ENCODE peak calls at places on chromosomes 6 and 20, in nine cellular contexts. T, O, P, F, G, N, K, D and H are unnamed samples.
A peak's percentile ranks its signal among the peaks of the same experiment; 100 is the strongest.

GRCh38 chr20:16821211-16822089 is 73.3 kb downstream of the OTOR start:
- DNase-seq in F (no peak), O (peak; percentile 30), G (peak; percentile 40), T (peak; percentile 65), P (peak; percentile 41), N (peak; percentile 6), D (no peak), K (no peak), H (peak; percentile 59)

GRCh38 chr6:168035098-168035660 is 37.7 kb downstream of the KIF25 start:
- DNase-seq in F (no peak), T (peak; percentile 69), N (no peak), K (peak; percentile 85), D (no peak), O (peak; percentile 83), P (peak; percentile 72), G (no peak), H (peak; percentile 86)

GRCh38 chr20:40643891-40644290 is 45.1 kb downstream of the MAFB start:
- DNase-seq in T (no peak), G (no peak), F (no peak), K (no peak), P (peak; percentile 53), D (no peak), O (peak; percentile 53), N (no peak), H (no peak)

GRCh38 chr6:52958546-52959255 is 36.4 kb downstream of the GSTA4 start:
- DNase-seq in N (no peak), O (no peak), T (no peak), P (no peak), K (no peak), G (no peak), F (no peak), D (no peak), H (peak; percentile 69)

GRCh38 chr20:54389872-54390271 is 85.5 kb upstream of the DOK5 start:
- DNase-seq in N (no peak), G (no peak), K (no peak), D (no peak), T (no peak), F (no peak), O (peak; percentile 46), P (no peak), H (no peak)

GRCh38 chr6:131602913-131603312 is 25.1 kb downstream of the MED23 start:
- DNase-seq in F (peak; percentile 24), N (no peak), T (peak; percentile 33), D (no peak), P (no peak), G (no peak), O (no peak), K (no peak), H (no peak)

GRCh38 chr6:29647927-29648642 is 8.8 kb upstream of the MOG start:
- DNase-seq in N (no peak), G (no peak), F (no peak), O (no peak), P (no peak), T (peak; percentile 43), D (no peak), K (no peak), H (no peak)

GRCh38 chr6:15536201-15536955 is 126.5 kb downstream of the DTNBP1 start:
- DNase-seq in T (no peak), O (no peak), N (no peak), G (no peak), D (no peak), K (no peak), P (no peak), F (no peak), H (peak; percentile 40)

GRCh38 chr6:21049572-21049971 is 515.3 kb downstream of the CDKAL1 start:
- DNase-seq in N (no peak), G (no peak), P (no peak), T (no peak), D (no peak), K (no peak), O (no peak), F (no peak), H (no peak)

GRCh38 chr6:167659016-167659415 is 167.7 kb upstream of the AFDN start:
- DNase-seq in O (no peak), G (no peak), P (no peak), D (no peak), N (no peak), K (no peak), T (no peak), F (no peak), H (peak; percentile 49)

GRCh38 chr20:62980970-62981369 is 25.8 kb downstream of the BHLHE23 start:
- DNase-seq in K (no peak), G (peak; percentile 96), P (no peak), F (no peak), T (peak; percentile 37), N (peak; percentile 33), O (no peak), D (no peak), H (no peak)

GRCh38 chr6:31098449-31098938 is 13.9 kb downstream of the C6orf15 start:
- DNase-seq in G (no peak), P (no peak), T (no peak), K (no peak), D (no peak), O (no peak), N (no peak), F (no peak), H (no peak)

GRCh38 chr6:124887872-124888580 is 74.2 kb upstream of the RNF217 start:
- DNase-seq in T (no peak), N (no peak), O (no peak), D (no peak), K (no peak), G (no peak), F (no peak), P (no peak), H (no peak)